ENCODE peak calls at places on chromosomes 7 and 10, in eight cellular contexts. One of them, this sample, is unnamed.
A peak's percentile ranks its signal among the peaks of the same experiment; 100 is the strongest.

GRCh38 chr10:125158528-125159485 is 1.6 kb downstream of the CTBP2 start:
- DNase-seq in endodermal cell: peak; percentile 48
- DNase-seq in heart right ventricle: peak; percentile 72
- DNase-seq in AG09309: no peak
- DNase-seq in lower lobe of right lung: peak; percentile 76
- DNase-seq in esophagus muscularis mucosa: no peak
- DNase-seq in HepG2: no peak
- DNase-seq in A673: peak; percentile 63
- DNase-seq in this sample: no peak

GRCh38 chr7:7630626-7631329 is 9.8 kb upstream of the UMAD1 start:
- DNase-seq in endodermal cell: no peak
- DNase-seq in heart right ventricle: no peak
- DNase-seq in AG09309: no peak
- DNase-seq in lower lobe of right lung: no peak
- DNase-seq in esophagus muscularis mucosa: no peak
- DNase-seq in HepG2: no peak
- DNase-seq in A673: no peak
- DNase-seq in this sample: no peak

GRCh38 chr7:141014091-141014490 is 661 bp downstream of the MRPS33 start:
- DNase-seq in endodermal cell: no peak
- DNase-seq in heart right ventricle: no peak
- DNase-seq in AG09309: no peak
- DNase-seq in lower lobe of right lung: no peak
- DNase-seq in esophagus muscularis mucosa: no peak
- DNase-seq in HepG2: no peak
- DNase-seq in A673: no peak
- DNase-seq in this sample: no peak

GRCh38 chr7:548401-548800 is 28.8 kb upstream of the PDGFA start:
- DNase-seq in endodermal cell: no peak
- DNase-seq in heart right ventricle: peak; percentile 7
- DNase-seq in AG09309: no peak
- DNase-seq in lower lobe of right lung: no peak
- DNase-seq in esophagus muscularis mucosa: no peak
- DNase-seq in HepG2: no peak
- DNase-seq in A673: no peak
- DNase-seq in this sample: no peak

GRCh38 chr7:36847946-36848345 is 123.7 kb upstream of the AOAH start:
- DNase-seq in endodermal cell: no peak
- DNase-seq in heart right ventricle: no peak
- DNase-seq in AG09309: no peak
- DNase-seq in lower lobe of right lung: no peak
- DNase-seq in esophagus muscularis mucosa: no peak
- DNase-seq in HepG2: no peak
- DNase-seq in A673: no peak
- DNase-seq in this sample: no peak

GRCh38 chr10:80462277-80462985 is 8.3 kb downstream of the TSPAN14 start:
- DNase-seq in endodermal cell: no peak
- DNase-seq in heart right ventricle: no peak
- DNase-seq in AG09309: no peak
- DNase-seq in lower lobe of right lung: no peak
- DNase-seq in esophagus muscularis mucosa: peak; percentile 90
- DNase-seq in HepG2: no peak
- DNase-seq in A673: peak; percentile 30
- DNase-seq in this sample: no peak

GRCh38 chr7:24727165-24728120 is 29.8 kb downstream of the GSDME start:
- DNase-seq in endodermal cell: no peak
- DNase-seq in heart right ventricle: no peak
- DNase-seq in AG09309: no peak
- DNase-seq in lower lobe of right lung: no peak
- DNase-seq in esophagus muscularis mucosa: peak; percentile 89
- DNase-seq in HepG2: no peak
- DNase-seq in A673: no peak
- DNase-seq in this sample: no peak

GRCh38 chr10:128530301-128530700 is 404.1 kb upstream of the MKI67 start:
- DNase-seq in endodermal cell: no peak
- DNase-seq in heart right ventricle: no peak
- DNase-seq in AG09309: no peak
- DNase-seq in lower lobe of right lung: no peak
- DNase-seq in esophagus muscularis mucosa: no peak
- DNase-seq in HepG2: no peak
- DNase-seq in A673: peak; percentile 49
- DNase-seq in this sample: no peak

GRCh38 chr7:22356855-22357310 is at the start of gene RAPGEF5:
- DNase-seq in endodermal cell: peak; percentile 85
- DNase-seq in heart right ventricle: peak; percentile 14
- DNase-seq in AG09309: no peak
- DNase-seq in lower lobe of right lung: peak; percentile 58
- DNase-seq in esophagus muscularis mucosa: no peak
- DNase-seq in HepG2: no peak
- DNase-seq in A673: peak; percentile 43
- DNase-seq in this sample: no peak

GRCh38 chr7:152601305-152601798 is 74.6 kb downstream of the XRCC2 start:
- DNase-seq in endodermal cell: no peak
- DNase-seq in heart right ventricle: no peak
- DNase-seq in AG09309: no peak
- DNase-seq in lower lobe of right lung: no peak
- DNase-seq in esophagus muscularis mucosa: no peak
- DNase-seq in HepG2: no peak
- DNase-seq in A673: no peak
- DNase-seq in this sample: no peak

GRCh38 chr7:21076054-21076453 is 289.4 kb upstream of the SP8 start:
- DNase-seq in endodermal cell: no peak
- DNase-seq in heart right ventricle: no peak
- DNase-seq in AG09309: no peak
- DNase-seq in lower lobe of right lung: no peak
- DNase-seq in esophagus muscularis mucosa: no peak
- DNase-seq in HepG2: peak; percentile 39
- DNase-seq in A673: no peak
- DNase-seq in this sample: no peak

GRCh38 chr7:31778296-31778695 is 91.3 kb downstream of the PPP1R17 start:
- DNase-seq in endodermal cell: no peak
- DNase-seq in heart right ventricle: no peak
- DNase-seq in AG09309: no peak
- DNase-seq in lower lobe of right lung: no peak
- DNase-seq in esophagus muscularis mucosa: no peak
- DNase-seq in HepG2: no peak
- DNase-seq in A673: no peak
- DNase-seq in this sample: no peak

GRCh38 chr7:28586736-28587135 is 174.4 kb downstream of the CREB5 start:
- DNase-seq in endodermal cell: no peak
- DNase-seq in heart right ventricle: no peak
- DNase-seq in AG09309: no peak
- DNase-seq in lower lobe of right lung: no peak
- DNase-seq in esophagus muscularis mucosa: no peak
- DNase-seq in HepG2: no peak
- DNase-seq in A673: no peak
- DNase-seq in this sample: no peak

GRCh38 chr7:3082831-3083230 is 39.2 kb upstream of the CARD11 start:
- DNase-seq in endodermal cell: no peak
- DNase-seq in heart right ventricle: no peak
- DNase-seq in AG09309: no peak
- DNase-seq in lower lobe of right lung: no peak
- DNase-seq in esophagus muscularis mucosa: no peak
- DNase-seq in HepG2: no peak
- DNase-seq in A673: peak; percentile 25
- DNase-seq in this sample: no peak

GRCh38 chr7:5701085-5701914 is 80.2 kb downstream of the RNF216 start:
- DNase-seq in endodermal cell: no peak
- DNase-seq in heart right ventricle: no peak
- DNase-seq in AG09309: no peak
- DNase-seq in lower lobe of right lung: no peak
- DNase-seq in esophagus muscularis mucosa: no peak
- DNase-seq in HepG2: no peak
- DNase-seq in A673: no peak
- DNase-seq in this sample: no peak

GRCh38 chr7:1698951-1699350 is 28.9 kb downstream of the ELFN1 start:
- DNase-seq in endodermal cell: no peak
- DNase-seq in heart right ventricle: no peak
- DNase-seq in AG09309: no peak
- DNase-seq in lower lobe of right lung: no peak
- DNase-seq in esophagus muscularis mucosa: no peak
- DNase-seq in HepG2: no peak
- DNase-seq in A673: no peak
- DNase-seq in this sample: no peak

GRCh38 chr10:124703778-124704427 is 40.3 kb downstream of the FAM53B start:
- DNase-seq in endodermal cell: no peak
- DNase-seq in heart right ventricle: peak; percentile 88
- DNase-seq in AG09309: no peak
- DNase-seq in lower lobe of right lung: no peak
- DNase-seq in esophagus muscularis mucosa: peak; percentile 96
- DNase-seq in HepG2: no peak
- DNase-seq in A673: no peak
- DNase-seq in this sample: no peak

GRCh38 chr10:97016728-97017473 is 168.9 kb downstream of the SLIT1 start:
- DNase-seq in endodermal cell: peak; percentile 29
- DNase-seq in heart right ventricle: no peak
- DNase-seq in AG09309: no peak
- DNase-seq in lower lobe of right lung: no peak
- DNase-seq in esophagus muscularis mucosa: no peak
- DNase-seq in HepG2: no peak
- DNase-seq in A673: no peak
- DNase-seq in this sample: no peak

GRCh38 chr10:1149793-1150637 is 93.8 kb downstream of the WDR37 start:
- DNase-seq in endodermal cell: no peak
- DNase-seq in heart right ventricle: no peak
- DNase-seq in AG09309: no peak
- DNase-seq in lower lobe of right lung: no peak
- DNase-seq in esophagus muscularis mucosa: peak; percentile 86
- DNase-seq in HepG2: no peak
- DNase-seq in A673: no peak
- DNase-seq in this sample: no peak

GRCh38 chr10:107490389-107490788 is 325.9 kb upstream of the SORCS1 start:
- DNase-seq in endodermal cell: no peak
- DNase-seq in heart right ventricle: no peak
- DNase-seq in AG09309: no peak
- DNase-seq in lower lobe of right lung: no peak
- DNase-seq in esophagus muscularis mucosa: no peak
- DNase-seq in HepG2: no peak
- DNase-seq in A673: no peak
- DNase-seq in this sample: no peak

GRCh38 chr7:7639421-7639820 is 1.1 kb upstream of the UMAD1 start:
- DNase-seq in endodermal cell: no peak
- DNase-seq in heart right ventricle: no peak
- DNase-seq in AG09309: no peak
- DNase-seq in lower lobe of right lung: no peak
- DNase-seq in esophagus muscularis mucosa: no peak
- DNase-seq in HepG2: no peak
- DNase-seq in A673: no peak
- DNase-seq in this sample: no peak

GRCh38 chr7:12674861-12675260 is 12.6 kb upstream of the ARL4A start:
- DNase-seq in endodermal cell: peak; percentile 70
- DNase-seq in heart right ventricle: no peak
- DNase-seq in AG09309: no peak
- DNase-seq in lower lobe of right lung: no peak
- DNase-seq in esophagus muscularis mucosa: no peak
- DNase-seq in HepG2: peak; percentile 84
- DNase-seq in A673: peak; percentile 70
- DNase-seq in this sample: no peak

GRCh38 chr10:25888627-25889026 is 45.4 kb upstream of the MYO3A start:
- DNase-seq in endodermal cell: no peak
- DNase-seq in heart right ventricle: no peak
- DNase-seq in AG09309: no peak
- DNase-seq in lower lobe of right lung: no peak
- DNase-seq in esophagus muscularis mucosa: no peak
- DNase-seq in HepG2: no peak
- DNase-seq in A673: no peak
- DNase-seq in this sample: no peak

GRCh38 chr7:46757006-46757405 is 824.9 kb downstream of the TNS3 start:
- DNase-seq in endodermal cell: no peak
- DNase-seq in heart right ventricle: no peak
- DNase-seq in AG09309: no peak
- DNase-seq in lower lobe of right lung: no peak
- DNase-seq in esophagus muscularis mucosa: no peak
- DNase-seq in HepG2: no peak
- DNase-seq in A673: no peak
- DNase-seq in this sample: no peak

GRCh38 chr7:108581655-108582491 is 12.2 kb downstream of the DNAJB9 start:
- DNase-seq in endodermal cell: peak; percentile 56
- DNase-seq in heart right ventricle: no peak
- DNase-seq in AG09309: no peak
- DNase-seq in lower lobe of right lung: no peak
- DNase-seq in esophagus muscularis mucosa: no peak
- DNase-seq in HepG2: peak; percentile 65
- DNase-seq in A673: no peak
- DNase-seq in this sample: no peak

GRCh38 chr7:71327946-71328345 is 196.0 kb downstream of the GALNT17 start:
- DNase-seq in endodermal cell: no peak
- DNase-seq in heart right ventricle: no peak
- DNase-seq in AG09309: no peak
- DNase-seq in lower lobe of right lung: no peak
- DNase-seq in esophagus muscularis mucosa: no peak
- DNase-seq in HepG2: no peak
- DNase-seq in A673: no peak
- DNase-seq in this sample: no peak

GRCh38 chr10:100890696-100891271 is 22.0 kb upstream of the SLF2 start:
- DNase-seq in endodermal cell: peak; percentile 49
- DNase-seq in heart right ventricle: no peak
- DNase-seq in AG09309: peak; percentile 95
- DNase-seq in lower lobe of right lung: no peak
- DNase-seq in esophagus muscularis mucosa: peak; percentile 66
- DNase-seq in HepG2: peak; percentile 50
- DNase-seq in A673: peak; percentile 97
- DNase-seq in this sample: peak; percentile 97

GRCh38 chr10:58714436-58714835 is 201.8 kb downstream of the BICC1 start:
- DNase-seq in endodermal cell: no peak
- DNase-seq in heart right ventricle: no peak
- DNase-seq in AG09309: no peak
- DNase-seq in lower lobe of right lung: no peak
- DNase-seq in esophagus muscularis mucosa: no peak
- DNase-seq in HepG2: no peak
- DNase-seq in A673: no peak
- DNase-seq in this sample: no peak
- TF ChIP-seq CTCF in endodermal cell: no peak
- TF ChIP-seq CTCF in heart right ventricle: no peak
- TF ChIP-seq CTCF in AG09309: no peak
- TF ChIP-seq CTCF in lower lobe of right lung: no peak
- TF ChIP-seq CTCF in esophagus muscularis mucosa: no peak
- TF ChIP-seq CTCF in HepG2: no peak
- TF ChIP-seq CTCF in A673: no peak
- TF ChIP-seq CTCF in this sample: no peak

GRCh38 chr10:65838811-65839210 is 1087.0 kb upstream of the LRRTM3 start:
- DNase-seq in endodermal cell: no peak
- DNase-seq in heart right ventricle: no peak
- DNase-seq in AG09309: no peak
- DNase-seq in lower lobe of right lung: no peak
- DNase-seq in esophagus muscularis mucosa: no peak
- DNase-seq in HepG2: no peak
- DNase-seq in A673: no peak
- DNase-seq in this sample: no peak
- H3K4me3 ChIP-seq in endodermal cell: no peak overlapping the region
- H3K4me3 ChIP-seq in heart right ventricle: no peak overlapping the region
- H3K4me3 ChIP-seq in AG09309: no peak overlapping the region
- H3K4me3 ChIP-seq in lower lobe of right lung: no peak overlapping the region
- H3K4me3 ChIP-seq in esophagus muscularis mucosa: no peak overlapping the region
- H3K4me3 ChIP-seq in HepG2: no peak overlapping the region
- H3K4me3 ChIP-seq in A673: no peak overlapping the region
- H3K4me3 ChIP-seq in this sample: no peak overlapping the region

GRCh38 chr10:121172406-121172805 is 321.2 kb downstream of the WDR11 start:
- DNase-seq in endodermal cell: no peak
- DNase-seq in heart right ventricle: no peak
- DNase-seq in AG09309: no peak
- DNase-seq in lower lobe of right lung: no peak
- DNase-seq in esophagus muscularis mucosa: no peak
- DNase-seq in HepG2: no peak
- DNase-seq in A673: no peak
- DNase-seq in this sample: no peak
- TF ChIP-seq CTCF in endodermal cell: no peak
- TF ChIP-seq CTCF in heart right ventricle: no peak
- TF ChIP-seq CTCF in AG09309: no peak
- TF ChIP-seq CTCF in lower lobe of right lung: no peak
- TF ChIP-seq CTCF in esophagus muscularis mucosa: no peak
- TF ChIP-seq CTCF in HepG2: no peak
- TF ChIP-seq CTCF in A673: no peak
- TF ChIP-seq CTCF in this sample: no peak

GRCh38 chr10:98323221-98324164 is 55.5 kb upstream of the LOXL4 start:
- DNase-seq in endodermal cell: no peak
- DNase-seq in heart right ventricle: peak; percentile 74
- DNase-seq in AG09309: peak; percentile 90
- DNase-seq in lower lobe of right lung: peak; percentile 83
- DNase-seq in esophagus muscularis mucosa: no peak
- DNase-seq in HepG2: peak; percentile 20
- DNase-seq in A673: no peak
- DNase-seq in this sample: peak; percentile 94
- H3K4me3 ChIP-seq in endodermal cell: no peak overlapping the region
- H3K4me3 ChIP-seq in heart right ventricle: no peak overlapping the region
- H3K4me3 ChIP-seq in AG09309: no peak overlapping the region
- H3K4me3 ChIP-seq in lower lobe of right lung: no peak overlapping the region
- H3K4me3 ChIP-seq in esophagus muscularis mucosa: no peak overlapping the region
- H3K4me3 ChIP-seq in HepG2: no peak overlapping the region
- H3K4me3 ChIP-seq in A673: no peak overlapping the region
- H3K4me3 ChIP-seq in this sample: no peak overlapping the region